ENCODE peak calls at places on chromosome 11, in seven cellular contexts. O is AG09319, L is HCT116, W is adrenal gland, E is cardiac muscle cell, C is head of caudate nucleus, R is HFF-Myc. J is an unnamed sample.

GRCh38 chr11:45143494-45143893 is 2.9 kb upstream of the PRDM11 start:
- DNase-seq in O (no peak), L (no peak), W (no peak), E (no peak), C (no peak), R (no peak), J (no peak)

GRCh38 chr11:133576351-133576750 is 44.0 kb upstream of the OPCML start:
- DNase-seq in O (no peak), L (no peak), W (no peak), E (no peak), C (no peak), R (no peak), J (no peak)

GRCh38 chr11:111299111-111300026 is 1.0 kb downstream of the POU2AF3 start:
- DNase-seq in O (no peak), L (no peak), W (peak), E (peak), C (peak), R (no peak), J (no peak)

GRCh38 chr11:88555018-88555828 is 217.7 kb upstream of the CTSC start:
- DNase-seq in O (peak), L (peak), W (peak), E (no peak), C (no peak), R (peak), J (peak)

GRCh38 chr11:94525933-94526332 is 13.7 kb downstream of the C11orf97 start:
- DNase-seq in O (no peak), L (no peak), W (peak), E (peak), C (peak), R (peak), J (peak)

GRCh38 chr11:16925495-16926065 is 88.6 kb downstream of the PLEKHA7 start:
- DNase-seq in O (no peak), L (peak), W (peak), E (peak), C (no peak), R (no peak), J (no peak)

GRCh38 chr11:1826552-1827094 is 8.2 kb upstream of the SYT8 start:
- DNase-seq in O (no peak), L (no peak), W (no peak), E (no peak), C (no peak), R (no peak), J (peak)

GRCh38 chr11:67431346-67432249 is 3.3 kb downstream of the RPS6KB2 start:
- DNase-seq in O (no peak), L (no peak), W (no peak), E (no peak), C (no peak), R (no peak), J (no peak)

GRCh38 chr11:84261707-84262106 is 975.5 kb upstream of the CCDC90B start:
- DNase-seq in O (no peak), L (no peak), W (peak), E (peak), C (no peak), R (no peak), J (no peak)

GRCh38 chr11:23797624-23798419 is 699.0 kb upstream of the LUZP2 start:
- DNase-seq in O (no peak), L (no peak), W (no peak), E (no peak), C (no peak), R (no peak), J (no peak)

GRCh38 chr11:125192194-125192593 is 27.6 kb downstream of the PKNOX2 start:
- DNase-seq in O (no peak), L (no peak), W (peak), E (peak), C (no peak), R (no peak), J (no peak)

GRCh38 chr11:74011360-74012071 is 2.6 kb upstream of the UCP3 start:
- DNase-seq in O (peak), L (no peak), W (no peak), E (no peak), C (no peak), R (no peak), J (no peak)

GRCh38 chr11:71203681-71204080 is 48.7 kb downstream of the SHANK2 start:
- DNase-seq in O (no peak), L (no peak), W (no peak), E (no peak), C (no peak), R (no peak), J (no peak)

GRCh38 chr11:57647960-57648776 is 1.5 kb downstream of the YPEL4 start:
- DNase-seq in O (no peak), L (no peak), W (no peak), E (peak), C (no peak), R (no peak), J (no peak)

GRCh38 chr11:30447246-30447645 is 124.3 kb downstream of the ARL14EP start:
- DNase-seq in O (no peak), L (no peak), W (no peak), E (no peak), C (no peak), R (no peak), J (no peak)

GRCh38 chr11:73875840-73876239 is 806 bp downstream of the COA4 start:
- DNase-seq in O (no peak), L (no peak), W (no peak), E (no peak), C (no peak), R (no peak), J (no peak)

GRCh38 chr11:975824-976223 is 50.2 kb downstream of the AP2A2 start:
- DNase-seq in O (no peak), L (no peak), W (no peak), E (peak), C (peak), R (no peak), J (no peak)

GRCh38 chr11:65663634-65664200 is 1.0 kb upstream of the RELA start:
- DNase-seq in O (peak), L (no peak), W (peak), E (no peak), C (peak), R (no peak), J (peak)

GRCh38 chr11:118623291-118623655 is 15.9 kb downstream of the PHLDB1 start:
- DNase-seq in O (no peak), L (no peak), W (no peak), E (peak), C (no peak), R (no peak), J (no peak)

GRCh38 chr11:84438565-84438964 is 1152.4 kb upstream of the CCDC90B start:
- DNase-seq in O (no peak), L (no peak), W (no peak), E (no peak), C (no peak), R (no peak), J (no peak)

GRCh38 chr11:11230802-11231562 is 122.1 kb downstream of the CSNK2A3 start:
- DNase-seq in O (no peak), L (peak), W (no peak), E (peak), C (no peak), R (no peak), J (no peak)

GRCh38 chr11:89249196-89249595 is 71.5 kb downstream of the TYR start:
- DNase-seq in O (no peak), L (no peak), W (no peak), E (no peak), C (no peak), R (no peak), J (no peak)

GRCh38 chr11:130608267-130608666 is 159.8 kb downstream of the ADAMTS15 start:
- DNase-seq in O (no peak), L (no peak), W (no peak), E (no peak), C (peak), R (no peak), J (no peak)

GRCh38 chr11:109772846-109773400 is 320.3 kb upstream of the ZC3H12C start:
- DNase-seq in O (no peak), L (no peak), W (no peak), E (no peak), C (no peak), R (no peak), J (no peak)

GRCh38 chr11:119323532-119324033 is 6.7 kb upstream of the MCAM start:
- DNase-seq in O (no peak), L (peak), W (peak), E (peak), C (peak), R (peak), J (peak)

GRCh38 chr11:120523196-120523595 is 11.6 kb downstream of the GRIK4 start:
- DNase-seq in O (no peak), L (no peak), W (no peak), E (no peak), C (no peak), R (no peak), J (no peak)

GRCh38 chr11:132312616-132313210 is 942.3 kb downstream of the NTM start:
- DNase-seq in O (no peak), L (no peak), W (no peak), E (peak), C (no peak), R (peak), J (peak)

J was measured in HCEC 1CT.